ENCODE peak calls at places on chromosome 9, in seven cellular contexts. One of them, this sample, is unnamed.

GRCh38 chr9:134988706-134989105 is 71.0 kb upstream of the FCN1 start:
- DNase-seq in fibroblast of pulmonary artery: no peak
- DNase-seq in IMR-90: no peak
- DNase-seq in heart right ventricle: no peak
- DNase-seq in breast epithelium: peak; percentile 19
- DNase-seq in HCT116: no peak
- DNase-seq in right lobe of liver: no peak
- DNase-seq in this sample: no peak

GRCh38 chr9:127437497-127438264 is 13.5 kb downstream of the ZNF79 start:
- DNase-seq in fibroblast of pulmonary artery: no peak
- DNase-seq in IMR-90: no peak
- DNase-seq in heart right ventricle: no peak
- DNase-seq in breast epithelium: no peak
- DNase-seq in HCT116: no peak
- DNase-seq in right lobe of liver: no peak
- DNase-seq in this sample: no peak

GRCh38 chr9:128689820-128690683 is 1.0 kb downstream of the SET start:
- DNase-seq in fibroblast of pulmonary artery: peak; percentile 51
- DNase-seq in IMR-90: peak; percentile 37
- DNase-seq in heart right ventricle: peak; percentile 36
- DNase-seq in breast epithelium: no peak
- DNase-seq in HCT116: no peak
- DNase-seq in right lobe of liver: peak; percentile 60
- DNase-seq in this sample: no peak

GRCh38 chr9:129173296-129174101 is 4.6 kb downstream of the IER5L start:
- DNase-seq in fibroblast of pulmonary artery: no peak
- DNase-seq in IMR-90: no peak
- DNase-seq in heart right ventricle: no peak
- DNase-seq in breast epithelium: no peak
- DNase-seq in HCT116: no peak
- DNase-seq in right lobe of liver: no peak
- DNase-seq in this sample: no peak

GRCh38 chr9:121556082-121556481 is 56.4 kb upstream of the GGTA1 start:
- DNase-seq in fibroblast of pulmonary artery: no peak
- DNase-seq in IMR-90: no peak
- DNase-seq in heart right ventricle: no peak
- DNase-seq in breast epithelium: no peak
- DNase-seq in HCT116: no peak
- DNase-seq in right lobe of liver: no peak
- DNase-seq in this sample: no peak

GRCh38 chr9:6096821-6097220 is 81.4 kb upstream of the RANBP6 start:
- DNase-seq in fibroblast of pulmonary artery: peak; percentile 71
- DNase-seq in IMR-90: peak; percentile 62
- DNase-seq in heart right ventricle: no peak
- DNase-seq in breast epithelium: no peak
- DNase-seq in HCT116: no peak
- DNase-seq in right lobe of liver: no peak
- DNase-seq in this sample: peak; percentile 83

GRCh38 chr9:70884276-70884675 is 237.1 kb downstream of the TRPM3 start:
- DNase-seq in fibroblast of pulmonary artery: no peak
- DNase-seq in IMR-90: no peak
- DNase-seq in heart right ventricle: no peak
- DNase-seq in breast epithelium: no peak
- DNase-seq in HCT116: no peak
- DNase-seq in right lobe of liver: no peak
- DNase-seq in this sample: no peak

GRCh38 chr9:90921104-90921503 is 119.5 kb downstream of the SYK start:
- DNase-seq in fibroblast of pulmonary artery: peak; percentile 22
- DNase-seq in IMR-90: no peak
- DNase-seq in heart right ventricle: peak; percentile 84
- DNase-seq in breast epithelium: peak; percentile 73
- DNase-seq in HCT116: no peak
- DNase-seq in right lobe of liver: peak; percentile 89
- DNase-seq in this sample: no peak

GRCh38 chr9:9299134-9299533 is 1313.7 kb downstream of the PTPRD start:
- DNase-seq in fibroblast of pulmonary artery: no peak
- DNase-seq in IMR-90: no peak
- DNase-seq in heart right ventricle: no peak
- DNase-seq in breast epithelium: no peak
- DNase-seq in HCT116: no peak
- DNase-seq in right lobe of liver: no peak
- DNase-seq in this sample: no peak
- TF ChIP-seq CTCF in fibroblast of pulmonary artery: no peak
- TF ChIP-seq CTCF in IMR-90: no peak
- TF ChIP-seq CTCF in heart right ventricle: no peak
- TF ChIP-seq CTCF in breast epithelium: no peak
- TF ChIP-seq CTCF in HCT116: no peak
- TF ChIP-seq CTCF in right lobe of liver: no peak
- TF ChIP-seq CTCF in this sample: no peak

GRCh38 chr9:75000835-75001234 is 27.3 kb downstream of the CARNMT1 start:
- DNase-seq in fibroblast of pulmonary artery: no peak
- DNase-seq in IMR-90: no peak
- DNase-seq in heart right ventricle: no peak
- DNase-seq in breast epithelium: no peak
- DNase-seq in HCT116: no peak
- DNase-seq in right lobe of liver: no peak
- DNase-seq in this sample: no peak

GRCh38 chr9:75001719-75002421 is 26.2 kb downstream of the CARNMT1 start:
- DNase-seq in fibroblast of pulmonary artery: peak; percentile 95
- DNase-seq in IMR-90: peak; percentile 91
- DNase-seq in heart right ventricle: no peak
- DNase-seq in breast epithelium: no peak
- DNase-seq in HCT116: peak; percentile 74
- DNase-seq in right lobe of liver: no peak
- DNase-seq in this sample: peak; percentile 82

GRCh38 chr9:75002422-75003023 is 25.6 kb downstream of the CARNMT1 start:
- DNase-seq in fibroblast of pulmonary artery: no peak
- DNase-seq in IMR-90: no peak
- DNase-seq in heart right ventricle: no peak
- DNase-seq in breast epithelium: no peak
- DNase-seq in HCT116: no peak
- DNase-seq in right lobe of liver: no peak
- DNase-seq in this sample: no peak
- TF ChIP-seq CTCF in fibroblast of pulmonary artery: no peak
- TF ChIP-seq CTCF in IMR-90: no peak
- TF ChIP-seq CTCF in heart right ventricle: no peak
- TF ChIP-seq CTCF in breast epithelium: no peak
- TF ChIP-seq CTCF in HCT116: no peak
- TF ChIP-seq CTCF in right lobe of liver: no peak
- TF ChIP-seq CTCF in this sample: peak; percentile 44

GRCh38 chr9:114507726-114508125 is 2.5 kb upstream of the WHRN start:
- DNase-seq in fibroblast of pulmonary artery: peak; percentile 31
- DNase-seq in IMR-90: peak; percentile 16
- DNase-seq in heart right ventricle: no peak
- DNase-seq in breast epithelium: no peak
- DNase-seq in HCT116: no peak
- DNase-seq in right lobe of liver: no peak
- DNase-seq in this sample: peak; percentile 28
- TF ChIP-seq CTCF in fibroblast of pulmonary artery: peak; percentile 32
- TF ChIP-seq CTCF in IMR-90: peak; percentile 43
- TF ChIP-seq CTCF in heart right ventricle: no peak
- TF ChIP-seq CTCF in breast epithelium: peak; percentile 30
- TF ChIP-seq CTCF in HCT116: peak; percentile 50
- TF ChIP-seq CTCF in right lobe of liver: peak; percentile 34
- TF ChIP-seq CTCF in this sample: peak; percentile 68

GRCh38 chr9:23426144-23426543 is 399.9 kb downstream of the ELAVL2 start:
- DNase-seq in fibroblast of pulmonary artery: no peak
- DNase-seq in IMR-90: no peak
- DNase-seq in heart right ventricle: no peak
- DNase-seq in breast epithelium: no peak
- DNase-seq in HCT116: no peak
- DNase-seq in right lobe of liver: no peak
- DNase-seq in this sample: no peak
- TF ChIP-seq CTCF in fibroblast of pulmonary artery: no peak
- TF ChIP-seq CTCF in IMR-90: no peak
- TF ChIP-seq CTCF in heart right ventricle: no peak
- TF ChIP-seq CTCF in breast epithelium: no peak
- TF ChIP-seq CTCF in HCT116: no peak
- TF ChIP-seq CTCF in right lobe of liver: no peak
- TF ChIP-seq CTCF in this sample: no peak

DNA sequence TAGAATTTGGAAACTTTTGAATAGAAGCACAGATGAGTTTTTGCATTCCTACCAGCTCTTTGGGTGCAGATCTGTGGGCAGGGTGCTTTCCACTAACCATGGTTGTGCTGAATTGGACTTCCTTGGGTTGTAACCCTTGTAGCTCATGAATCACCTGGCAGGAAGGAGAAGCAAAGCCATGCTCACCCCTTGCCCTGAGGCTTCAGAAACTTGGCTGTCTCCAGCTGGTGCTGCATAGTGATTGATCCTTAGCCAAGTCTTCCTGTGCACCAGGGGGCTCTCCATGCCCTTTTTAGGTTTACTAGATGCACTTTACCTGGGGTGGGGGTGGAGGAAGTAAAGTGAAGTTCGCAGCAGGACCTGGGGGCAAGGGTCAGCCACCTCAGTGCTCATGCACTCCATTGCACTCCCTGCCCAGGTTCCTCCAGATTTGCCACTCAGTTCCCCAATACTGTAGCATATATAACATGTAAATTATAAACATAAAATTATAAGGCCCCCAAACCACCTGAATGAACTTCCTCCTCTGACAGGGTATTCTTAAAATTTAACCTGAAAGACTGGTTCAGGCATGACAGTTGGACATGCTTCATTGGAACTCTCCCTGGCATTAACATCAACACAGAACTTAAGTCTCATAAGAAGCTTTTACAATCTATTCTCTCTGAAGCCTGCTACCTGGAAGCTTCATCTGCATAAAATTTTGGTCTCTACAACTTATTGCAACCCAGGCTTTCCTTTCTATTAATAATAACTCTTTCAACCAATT is 25.8 kb upstream of the IFNA14 start:
- DNase-seq in fibroblast of pulmonary artery: no peak
- DNase-seq in IMR-90: no peak
- DNase-seq in heart right ventricle: no peak
- DNase-seq in breast epithelium: no peak
- DNase-seq in HCT116: no peak
- DNase-seq in right lobe of liver: no peak
- DNase-seq in this sample: no peak
- TF ChIP-seq CTCF in fibroblast of pulmonary artery: no peak
- TF ChIP-seq CTCF in IMR-90: no peak
- TF ChIP-seq CTCF in heart right ventricle: no peak
- TF ChIP-seq CTCF in breast epithelium: no peak
- TF ChIP-seq CTCF in HCT116: no peak
- TF ChIP-seq CTCF in right lobe of liver: no peak
- TF ChIP-seq CTCF in this sample: no peak

GRCh38 chr9:84238652-84239051 is 101.9 kb downstream of the SLC28A3 start:
- DNase-seq in fibroblast of pulmonary artery: peak; percentile 23
- DNase-seq in IMR-90: no peak
- DNase-seq in heart right ventricle: no peak
- DNase-seq in breast epithelium: no peak
- DNase-seq in HCT116: peak; percentile 42
- DNase-seq in right lobe of liver: no peak
- DNase-seq in this sample: no peak
- TF ChIP-seq CTCF in fibroblast of pulmonary artery: peak; percentile 27
- TF ChIP-seq CTCF in IMR-90: peak; percentile 6
- TF ChIP-seq CTCF in heart right ventricle: no peak
- TF ChIP-seq CTCF in breast epithelium: no peak
- TF ChIP-seq CTCF in HCT116: peak; percentile 64
- TF ChIP-seq CTCF in right lobe of liver: no peak
- TF ChIP-seq CTCF in this sample: peak; percentile 59

GRCh38 chr9:106284300-106284699 is 578.7 kb upstream of the ZNF462 start:
- DNase-seq in fibroblast of pulmonary artery: no peak
- DNase-seq in IMR-90: no peak
- DNase-seq in heart right ventricle: no peak
- DNase-seq in breast epithelium: no peak
- DNase-seq in HCT116: no peak
- DNase-seq in right lobe of liver: no peak
- DNase-seq in this sample: no peak
- TF ChIP-seq CTCF in fibroblast of pulmonary artery: peak; percentile 0
- TF ChIP-seq CTCF in IMR-90: no peak
- TF ChIP-seq CTCF in heart right ventricle: no peak
- TF ChIP-seq CTCF in breast epithelium: no peak
- TF ChIP-seq CTCF in HCT116: peak; percentile 26
- TF ChIP-seq CTCF in right lobe of liver: no peak
- TF ChIP-seq CTCF in this sample: no peak